ENCODE peak calls at places on chromosome 11, in seven cellular contexts. C, Z, E, K, M, B and T are unnamed samples.

GRCh38 chr11:71324788-71325417 is 72.5 kb upstream of the SHANK2 start:
- DNase-seq in K (no peak), Z (no peak), E (no peak), C (no peak), B (no peak), M (no peak), T (no peak)

GRCh38 chr11:76806131-76806530 is 23.0 kb downstream of the TSKU start:
- DNase-seq in M (no peak), B (peak; percentile 5), Z (no peak), E (no peak), C (no peak), K (no peak), T (no peak)

GRCh38 chr11:64490562-64491216 is 100.3 kb upstream of the SLC22A12 start:
- DNase-seq in E (no peak), M (no peak), Z (no peak), C (no peak), K (peak; percentile 4), B (no peak), T (no peak)

GRCh38 chr11:60389279-60389910 is 6.9 kb upstream of the MS4A14 start:
- DNase-seq in M (no peak), B (no peak), K (no peak), C (no peak), E (no peak), Z (no peak), T (no peak)

GRCh38 chr11:12248330-12248729 is 129.0 kb upstream of the PARVA start:
- DNase-seq in E (no peak), K (no peak), B (peak; percentile 89), Z (no peak), C (no peak), M (no peak), T (no peak)

GRCh38 chr11:117643606-117644300 is 153.3 kb downstream of the DSCAML1 start:
- DNase-seq in E (no peak), Z (no peak), K (no peak), B (no peak), M (no peak), C (no peak), T (no peak)

GRCh38 chr11:19116971-19117759 is at the start of gene ZDHHC13:
- DNase-seq in M (peak; percentile 43), Z (peak; percentile 72), E (peak; percentile 97), K (peak; percentile 92), B (peak; percentile 95), C (peak; percentile 92), T (peak; percentile 64)

GRCh38 chr11:12792590-12792989 is 118.4 kb downstream of the TEAD1 start:
- DNase-seq in B (no peak), Z (no peak), C (no peak), K (no peak), E (no peak), M (no peak), T (no peak)

GRCh38 chr11:122440783-122441701 is 214.5 kb upstream of the UBASH3B start:
- DNase-seq in Z (no peak), E (no peak), M (no peak), B (peak; percentile 21), K (no peak), C (no peak), T (no peak)

GRCh38 chr11:95516786-95517185 is 272.8 kb downstream of the FAM76B start:
- DNase-seq in C (no peak), E (no peak), M (peak; percentile 57), B (no peak), Z (no peak), K (no peak), T (no peak)

GRCh38 chr11:12806113-12806512 is 131.9 kb downstream of the TEAD1 start:
- DNase-seq in Z (no peak), E (no peak), C (no peak), B (no peak), M (no peak), K (no peak), T (no peak)

GRCh38 chr11:19938051-19938856 is 222.0 kb downstream of the DBX1 start:
- DNase-seq in K (peak; percentile 2), B (peak; percentile 22), Z (no peak), C (peak; percentile 3), E (peak; percentile 44), M (no peak), T (no peak)

GRCh38 chr11:74593463-74593862 is 1.1 kb downstream of the POLD3 start:
- DNase-seq in B (no peak), Z (no peak), K (no peak), C (no peak), M (no peak), E (no peak), T (no peak)

GRCh38 chr11:46363031-46363407 is 15.8 kb downstream of the DGKZ start:
- DNase-seq in E (no peak), B (peak; percentile 68), M (no peak), Z (no peak), C (no peak), K (no peak), T (no peak)

GRCh38 chr11:45919806-45920530 is 2.3 kb upstream of the PEX16 start:
- DNase-seq in K (no peak), C (no peak), Z (no peak), M (no peak), B (no peak), E (no peak), T (no peak)

GRCh38 chr11:111917788-111918187 is 925 bp upstream of the C11orf52 start:
- DNase-seq in C (no peak), Z (no peak), M (no peak), E (no peak), K (no peak), B (no peak), T (no peak)

GRCh38 chr11:130301002-130301401 is 13.7 kb downstream of the ZBTB44 start:
- DNase-seq in K (no peak), C (no peak), B (no peak), Z (no peak), E (no peak), M (no peak), T (no peak)

GRCh38 chr11:76742912-76743311 is 40.2 kb upstream of the TSKU start:
- DNase-seq in C (no peak), B (no peak), M (peak; percentile 37), E (no peak), Z (no peak), K (no peak), T (no peak)

GRCh38 chr11:98862169-98862568 is 158.6 kb upstream of the CNTN5 start:
- DNase-seq in C (no peak), K (no peak), E (no peak), M (no peak), Z (no peak), B (no peak), T (no peak)

GRCh38 chr11:69300124-69301032 is 6.4 kb downstream of the MYEOV start:
- DNase-seq in Z (no peak), B (no peak), E (no peak), M (no peak), C (no peak), K (no peak), T (no peak)

GRCh38 chr11:121347094-121347493 is 54.5 kb downstream of the SC5D start:
- DNase-seq in Z (no peak), B (no peak), E (no peak), M (no peak), K (no peak), C (no peak), T (no peak)

GRCh38 chr11:45205978-45206377 is 59.5 kb downstream of the PRDM11 start:
- DNase-seq in M (no peak), K (no peak), C (no peak), Z (no peak), E (no peak), B (no peak), T (no peak)

GRCh38 chr11:68012843-68013610 is 2.9 kb downstream of the ALDH3B1 start:
- DNase-seq in B (peak; percentile 81), E (no peak), M (peak; percentile 89), Z (no peak), C (no peak), K (no peak), T (peak; percentile 95)

GRCh38 chr11:64810891-64811272 is 531 bp upstream of the MEN1 start:
- DNase-seq in K (peak; percentile 29), M (no peak), Z (no peak), C (peak; percentile 67), B (peak; percentile 24), E (peak; percentile 69), T (no peak)

GRCh38 chr11:92670293-92670890 is 299.1 kb upstream of the MTNR1B start:
- DNase-seq in C (no peak), M (no peak), K (no peak), B (no peak), E (no peak), Z (no peak), T (no peak)

GRCh38 chr11:115664313-115664712 is 160.1 kb upstream of the CADM1 start:
- DNase-seq in K (no peak), B (no peak), Z (no peak), M (no peak), E (no peak), C (no peak), T (no peak)

GRCh38 chr11:86696004-86696403 is 23.6 kb upstream of the ME3 start:
- DNase-seq in C (no peak), K (no peak), M (peak; percentile 81), Z (no peak), B (no peak), E (no peak), T (peak; percentile 90)

GRCh38 chr11:94776351-94777321 is 8.5 kb downstream of the AMOTL1 start:
- DNase-seq in E (no peak), K (no peak), Z (no peak), M (peak; percentile 73), C (no peak), B (no peak), T (peak; percentile 48)

GRCh38 chr11:68825603-68826002 is 16.1 kb downstream of the CPT1A start:
- DNase-seq in Z (no peak), B (no peak), E (peak; percentile 42), C (peak; percentile 51), K (no peak), M (no peak), T (no peak)